ENCODE peak calls at places on chromosome 3, in ten cellular contexts. I is tibial artery, F is psoas muscle, K is GM12865, D is left lung, B is SK-N-SH, N is H9, L is bronchial epithelial cell, S is RWPE1, G is WERI-Rb-1. Y is an unnamed sample.

GRCh38 chr3:189001559-189001958 is 170.2 kb upstream of the TPRG1 start:
- DNase-seq in I (no peak), F (no peak), K (no peak), D (no peak), B (no peak), N (no peak), L (peak), S (peak), G (no peak), Y (no peak)

GRCh38 chr3:156010829-156011228 is 109.5 kb upstream of the KCNAB1 start:
- DNase-seq in I (no peak), F (no peak), K (peak), D (no peak), B (no peak), N (no peak), L (peak), S (peak), G (peak), Y (no peak)

GRCh38 chr3:132486086-132486485 is 68.8 kb downstream of the DNAJC13 start:
- DNase-seq in I (no peak), F (no peak), K (no peak), D (no peak), B (no peak), N (no peak), L (peak), S (peak), G (no peak), Y (no peak)

GRCh38 chr3:40044487-40044886 is 235.1 kb downstream of the MYRIP start:
- DNase-seq in I (no peak), F (no peak), K (no peak), D (no peak), B (no peak), N (no peak), L (peak), S (peak), G (no peak), Y (no peak)

GRCh38 chr3:186933801-186934200 is 3.5 kb downstream of the ST6GAL1 start:
- DNase-seq in I (no peak), F (no peak), K (no peak), D (no peak), B (no peak), N (no peak), L (no peak), S (no peak), G (no peak), Y (no peak)

GRCh38 chr3:77412591-77412990 is 372.7 kb downstream of the ROBO2 start:
- DNase-seq in I (no peak), F (no peak), K (no peak), D (no peak), B (no peak), N (no peak), L (no peak), S (peak), G (no peak), Y (no peak)

GRCh38 chr3:10508619-10509260 is 3.4 kb upstream of the ATP2B2 start:
- DNase-seq in I (no peak), F (no peak), K (no peak), D (no peak), B (no peak), N (no peak), L (no peak), S (no peak), G (peak), Y (no peak)

GRCh38 chr3:99545941-99546580 is 92.3 kb upstream of the COL8A1 start:
- DNase-seq in I (no peak), F (no peak), K (no peak), D (no peak), B (no peak), N (no peak), L (peak), S (no peak), G (no peak), Y (no peak)

GRCh38 chr3:58994746-58995330 is 55.0 kb downstream of the CFAP20DC start:
- DNase-seq in I (no peak), F (no peak), K (peak), D (no peak), B (peak), N (peak), L (peak), S (peak), G (peak), Y (peak)

GRCh38 chr3:119639494-119640350 is 20.7 kb downstream of the POPDC2 start:
- DNase-seq in I (no peak), F (no peak), K (peak), D (no peak), B (peak), N (no peak), L (peak), S (no peak), G (no peak), Y (no peak)

GRCh38 chr3:99108508-99108907 is 207.0 kb upstream of the DCBLD2 start:
- DNase-seq in I (no peak), F (no peak), K (no peak), D (no peak), B (no peak), N (no peak), L (peak), S (peak), G (no peak), Y (no peak)

GRCh38 chr3:61730058-61730457 is 168.7 kb downstream of the PTPRG start:
- DNase-seq in I (no peak), F (peak), K (no peak), D (no peak), B (no peak), N (no peak), L (no peak), S (no peak), G (no peak), Y (no peak)
- TF ChIP-seq CTCF in I (no peak), F (no peak), K (no peak), D (no peak), B (no peak), N (no peak), L (no peak), S (no peak), G (no peak), Y (no peak)

GRCh38 chr3:7547826-7548225 is 686.9 kb downstream of the GRM7 start:
- DNase-seq in I (peak), F (no peak), K (no peak), D (no peak), B (no peak), N (no peak), L (no peak), S (no peak), G (no peak), Y (no peak)

GRCh38 chr3:7543294-7543693 is 682.4 kb downstream of the GRM7 start:
- DNase-seq in I (no peak), F (no peak), K (no peak), D (no peak), B (no peak), N (no peak), L (no peak), S (no peak), G (no peak), Y (no peak)

GRCh38 chr3:7545334-7545733 is 684.4 kb downstream of the GRM7 start:
- DNase-seq in I (no peak), F (no peak), K (no peak), D (no peak), B (no peak), N (no peak), L (no peak), S (no peak), G (no peak), Y (no peak)

GRCh38 chr3:7546219-7546618 is 685.3 kb downstream of the GRM7 start:
- DNase-seq in I (no peak), F (no peak), K (no peak), D (no peak), B (no peak), N (no peak), L (peak), S (no peak), G (no peak), Y (no peak)
- TF ChIP-seq CTCF in I (peak), F (peak), K (no peak), D (no peak), B (no peak), N (no peak), L (peak), S (no peak), G (peak), Y (no peak)

GRCh38 chr3:144893980-144894379 is 922.4 kb downstream of the DIPK2A start:
- DNase-seq in I (no peak), F (no peak), K (no peak), D (no peak), B (no peak), N (no peak), L (no peak), S (no peak), G (no peak), Y (no peak)
- TF ChIP-seq CTCF in I (no peak), F (no peak), K (no peak), D (no peak), B (no peak), N (no peak), L (no peak), S (no peak), G (no peak), Y (no peak)

GRCh38 chr3:170357176-170357919 is at the start of gene SKIL:
- DNase-seq in I (peak), F (peak), K (peak), D (peak), B (peak), N (peak), L (peak), S (peak), G (peak), Y (peak)
- TF ChIP-seq CTCF in I (peak), F (peak), K (peak), D (no peak), B (no peak), N (no peak), L (peak), S (no peak), G (no peak), Y (peak)

GRCh38 chr3:128849776-128850542 is 29.5 kb upstream of the ACAD9 start:
- DNase-seq in I (no peak), F (no peak), K (no peak), D (no peak), B (peak), N (no peak), L (no peak), S (peak), G (peak), Y (peak)
- TF ChIP-seq CTCF in I (no peak), F (no peak), K (no peak), D (no peak), B (peak), N (peak), L (no peak), S (peak), G (peak), Y (peak)

GRCh38 chr3:12490547-12490946 is 6.3 kb downstream of the TSEN2 start:
- DNase-seq in I (no peak), F (no peak), K (no peak), D (no peak), B (no peak), N (no peak), L (no peak), S (no peak), G (no peak), Y (no peak)

GRCh38 chr3:12496453-12496761 is 12.1 kb downstream of the TSEN2 start:
- DNase-seq in I (no peak), F (no peak), K (no peak), D (no peak), B (no peak), N (no peak), L (no peak), S (no peak), G (no peak), Y (no peak)

GRCh38 chr3:12501360-12502020 is 17.2 kb downstream of the TSEN2 start:
- DNase-seq in I (no peak), F (no peak), K (no peak), D (no peak), B (no peak), N (no peak), L (peak), S (no peak), G (no peak), Y (no peak)

GRCh38 chr3:12495749-12496452 is 11.6 kb downstream of the TSEN2 start:
- DNase-seq in I (no peak), F (no peak), K (no peak), D (no peak), B (no peak), N (peak), L (no peak), S (no peak), G (no peak), Y (no peak)
- TF ChIP-seq CTCF in I (no peak), F (no peak), K (no peak), D (no peak), B (peak), N (peak), L (peak), S (no peak), G (peak), Y (peak)

DNA sequence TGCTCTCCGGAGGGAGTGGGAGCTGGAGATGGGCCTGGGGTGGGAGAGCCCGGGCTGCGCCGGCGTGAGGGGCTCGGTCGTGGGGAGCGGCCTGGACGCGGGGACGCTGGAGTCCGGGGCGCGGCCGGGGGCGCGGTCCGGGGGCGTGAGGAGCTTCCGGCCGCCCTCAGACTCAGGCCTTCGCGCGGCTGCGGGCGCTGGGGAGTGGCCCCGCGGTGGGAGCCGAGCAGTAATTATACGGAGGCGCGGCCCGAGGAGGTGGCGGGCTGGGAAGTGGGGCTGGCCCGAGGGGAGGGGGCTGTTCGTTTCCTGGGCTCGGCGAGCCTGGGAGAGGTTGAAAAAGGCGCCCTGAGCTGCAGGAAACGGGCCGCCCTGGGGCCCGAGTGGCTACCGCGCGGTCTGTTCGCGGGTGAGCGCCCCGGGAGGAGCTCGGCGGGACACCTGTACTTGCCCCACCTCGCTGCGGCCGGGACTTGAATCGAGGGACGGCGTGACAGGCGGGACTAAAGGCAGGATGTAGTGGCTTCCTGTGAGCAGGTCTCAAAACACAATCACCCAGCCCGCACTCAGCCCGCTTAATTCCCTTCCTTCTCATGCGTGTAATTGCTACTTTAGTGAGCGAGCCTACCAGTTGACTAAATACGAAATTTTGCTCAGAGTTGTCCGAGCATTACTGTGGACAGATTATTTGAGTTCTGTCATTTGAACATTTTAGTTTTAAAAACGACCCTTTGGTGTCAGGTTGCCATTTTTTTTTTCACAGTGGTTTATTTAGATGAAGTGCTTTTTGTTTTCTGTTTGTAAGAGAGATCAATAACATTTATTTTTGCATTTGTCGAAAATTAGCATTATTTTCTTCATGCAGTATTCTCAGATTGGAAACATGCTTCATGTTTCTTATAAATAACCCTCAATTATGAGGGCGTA is 855 bp downstream of the RASA2 start:
- DNase-seq in I (peak), F (peak), K (peak), D (peak), B (peak), N (peak), L (peak), S (peak), G (peak), Y (peak)
- TF ChIP-seq CTCF in I (peak), F (peak), K (no peak), D (no peak), B (no peak), N (no peak), L (no peak), S (no peak), G (peak), Y (no peak)

GRCh38 chr3:50245251-50245745 is 9.3 kb downstream of the GNAI2 start:
- DNase-seq in I (no peak), F (no peak), K (no peak), D (no peak), B (no peak), N (no peak), L (no peak), S (no peak), G (no peak), Y (no peak)

GRCh38 chr3:50249459-50249858 is 13.5 kb downstream of the GNAI2 start:
- DNase-seq in I (no peak), F (no peak), K (no peak), D (no peak), B (no peak), N (no peak), L (no peak), S (no peak), G (no peak), Y (no peak)

GRCh38 chr3:50245831-50246516 is 10.0 kb downstream of the GNAI2 start:
- DNase-seq in I (peak), F (peak), K (peak), D (peak), B (peak), N (peak), L (peak), S (peak), G (peak), Y (peak)

GRCh38 chr3:50248387-50248786 is 12.4 kb downstream of the GNAI2 start:
- DNase-seq in I (peak), F (no peak), K (no peak), D (no peak), B (no peak), N (no peak), L (peak), S (no peak), G (no peak), Y (no peak)

GRCh38 chr3:50246517-50246954 is 10.5 kb downstream of the GNAI2 start:
- DNase-seq in I (no peak), F (no peak), K (peak), D (peak), B (peak), N (peak), L (peak), S (peak), G (no peak), Y (peak)
- TF ChIP-seq CTCF in I (no peak), F (no peak), K (no peak), D (no peak), B (no peak), N (peak), L (no peak), S (peak), G (no peak), Y (no peak)

GRCh38 chr3:174000675-174001074 is 603.1 kb downstream of the NLGN1 start:
- DNase-seq in I (no peak), F (no peak), K (no peak), D (no peak), B (no peak), N (no peak), L (no peak), S (no peak), G (no peak), Y (no peak)

DNA sequence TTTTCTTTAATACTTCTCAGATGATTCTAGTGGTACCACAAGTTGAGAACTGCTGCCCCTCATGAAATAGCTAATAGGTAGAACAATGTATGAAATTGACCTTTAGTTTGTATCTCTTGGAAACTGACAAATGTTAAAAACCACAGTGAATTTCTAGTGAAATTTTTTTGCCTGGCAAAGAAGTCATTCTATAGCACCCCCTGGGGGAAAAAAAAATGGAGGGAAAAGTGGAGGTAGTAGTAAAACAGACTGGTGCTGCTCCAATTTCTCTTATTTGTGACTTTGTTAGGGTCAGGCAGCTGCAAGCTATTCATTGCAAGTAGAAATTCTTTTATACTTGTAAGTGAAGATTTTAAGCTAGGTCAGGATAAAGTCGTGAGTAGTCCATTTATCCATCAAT is 605.0 kb downstream of the NLGN1 start:
- DNase-seq in I (no peak), F (no peak), K (no peak), D (no peak), B (no peak), N (no peak), L (no peak), S (no peak), G (no peak), Y (no peak)
- TF ChIP-seq CTCF in I (no peak), F (no peak), K (no peak), D (no peak), B (peak), N (peak), L (peak), S (no peak), G (no peak), Y (no peak)